ENCODE peak calls at places on chromosomes 1 and 21, in four cellular contexts. O is left colon; H is HT1080; Q is stimulated activated CD8-positive, alpha-beta memory T cell treated with anti-CD3 and anti-CD28 coated beads, Interleukin-7, amount 100 ng/mL, for 1 hour. T is an unnamed sample.

GRCh38 chr1:54275349-54275748 is 75.4 kb downstream of the MRPL37 start:
- DNase-seq in H (no peak), O (no peak), Q (no peak), T (peak)

GRCh38 chr1:51344602-51345299 is 14.4 kb upstream of the TTC39A start:
- DNase-seq in H (no peak), Q (no peak), O (peak), T (peak)

GRCh38 chr21:31351973-31352372 is 7.9 kb upstream of the TIAM1 start:
- DNase-seq in Q (no peak), H (no peak), O (no peak), T (no peak)

GRCh38 chr1:223180803-223181321 is 37.8 kb upstream of the TLR5 start:
- DNase-seq in Q (no peak), H (no peak), O (no peak), T (no peak)

GRCh38 chr1:32335619-32335950 is 448 bp downstream of the MARCKSL1 start:
- DNase-seq in O (no peak), H (no peak), Q (no peak), T (no peak)

GRCh38 chr1:151146072-151146415 is 387 bp downstream of the SEMA6C start:
- DNase-seq in H (no peak), O (no peak), Q (no peak), T (no peak)

GRCh38 chr1:233614173-233614742 is 352 bp downstream of the KCNK1 start:
- DNase-seq in O (peak), Q (no peak), H (peak), T (peak)

GRCh38 chr1:4573521-4573920 is 80.9 kb upstream of the AJAP1 start:
- DNase-seq in H (no peak), O (no peak), Q (no peak), T (no peak)

GRCh38 chr1:224095867-224096266 is 18.0 kb upstream of the FBXO28 start:
- DNase-seq in O (no peak), Q (no peak), H (no peak), T (no peak)

GRCh38 chr1:95380909-95381308 is 146.9 kb downstream of the RWDD3 start:
- DNase-seq in H (no peak), O (no peak), Q (no peak), T (no peak)

GRCh38 chr1:101112051-101112770 is 86.6 kb upstream of the DPH5 start:
- DNase-seq in O (peak), H (no peak), Q (peak), T (no peak)

GRCh38 chr21:31161157-31161556 is 122.9 kb upstream of the KRTAP19-8 start:
- DNase-seq in Q (no peak), O (no peak), H (no peak), T (no peak)

GRCh38 chr1:7975212-7975865 is 13.8 kb downstream of the PARK7 start:
- DNase-seq in H (peak), Q (no peak), O (peak), T (peak)

GRCh38 chr1:41683681-41684500 is 199.4 kb upstream of the EDN2 start:
- DNase-seq in Q (no peak), O (no peak), H (peak), T (no peak)

GRCh38 chr1:243325305-243325890 is 69.6 kb downstream of the SDCCAG8 start:
- DNase-seq in Q (no peak), H (peak), O (no peak), T (no peak)

GRCh38 chr1:162882248-162882666 is 21.3 kb upstream of the CCDC190 start:
- DNase-seq in H (no peak), Q (no peak), O (no peak), T (no peak)

GRCh38 chr1:236035681-236036101 is 29.2 kb downstream of the NID1 start:
- DNase-seq in H (no peak), O (no peak), Q (no peak), T (no peak)

GRCh38 chr1:30807318-30808066 is 49.9 kb upstream of the LAPTM5 start:
- DNase-seq in O (peak), Q (no peak), H (no peak), T (no peak)

GRCh38 chr1:207407655-207408256 is 46.4 kb upstream of the CR2 start:
- DNase-seq in Q (no peak), H (no peak), O (no peak), T (no peak)

GRCh38 chr1:92820024-92820423 is 11.8 kb upstream of the RPL5 start:
- DNase-seq in Q (no peak), O (no peak), H (no peak), T (no peak)

GRCh38 chr1:216045400-216045799 is 377.8 kb downstream of the USH2A start:
- DNase-seq in Q (no peak), O (no peak), H (peak), T (no peak)

GRCh38 chr1:94050263-94050662 is 70.7 kb downstream of the ABCA4 start:
- DNase-seq in Q (no peak), H (peak), O (no peak), T (no peak)

GRCh38 chr1:17210176-17210575 is 5.2 kb downstream of the PADI1 start:
- DNase-seq in O (no peak), H (no peak), Q (no peak), T (no peak)

GRCh38 chr1:241271427-241271826 is 85.6 kb downstream of the RGS7 start:
- DNase-seq in Q (no peak), O (peak), H (no peak), T (no peak)

GRCh38 chr1:55813619-55814018 is 598.5 kb upstream of the USP24 start:
- DNase-seq in Q (no peak), H (peak), O (peak), T (peak)

GRCh38 chr1:46333300-46334029 is 7.1 kb upstream of the NSUN4 start:
- DNase-seq in Q (no peak), O (no peak), H (peak), T (no peak)

GRCh38 chr1:246564839-246565750 is 966 bp downstream of the TFB2M start:
- DNase-seq in H (peak), O (peak), Q (no peak), T (no peak)

GRCh38 chr1:171844381-171844780 is 3.1 kb downstream of the DNM3 start:
- DNase-seq in O (no peak), Q (no peak), H (no peak), T (no peak)

GRCh38 chr1:171142081-171142450 is 43.0 kb upstream of the FMO2 start:
- DNase-seq in Q (no peak), H (no peak), O (no peak), T (peak)

GRCh38 chr1:199723557-199723956 is 304.0 kb upstream of the NR5A2 start:
- DNase-seq in Q (no peak), O (no peak), H (no peak), T (no peak)

GRCh38 chr1:172818841-172819527 is 160.1 kb downstream of the FASLG start:
- DNase-seq in H (no peak), O (peak), Q (no peak), T (no peak)

GRCh38 chr1:183590225-183591191 is at the start of gene NCF2:
- DNase-seq in O (peak), Q (no peak), H (peak), T (no peak)

GRCh38 chr1:118147542-118147941 is 37.5 kb downstream of the SPAG17 start:
- DNase-seq in O (no peak), H (no peak), Q (no peak), T (no peak)

GRCh38 chr1:84991097-84991890 is 5.6 kb downstream of the MCOLN2 start:
- DNase-seq in Q (no peak), H (no peak), O (no peak), T (no peak)

GRCh38 chr1:65788762-65789161 is 3.9 kb upstream of the PDE4B start:
- DNase-seq in H (no peak), Q (no peak), O (no peak), T (no peak)

GRCh38 chr1:41493117-41493536 is 8.6 kb upstream of the EDN2 start:
- DNase-seq in Q (no peak), H (peak), O (no peak), T (peak)

GRCh38 chr1:176338897-176339296 is 124.1 kb upstream of the PAPPA2 start:
- DNase-seq in Q (no peak), O (no peak), H (no peak), T (no peak)

GRCh38 chr1:7621334-7622219 is 149.5 kb upstream of the VAMP3 start:
- DNase-seq in H (peak), O (no peak), Q (no peak), T (no peak)

GRCh38 chr1:185156321-185156853 is 366 bp downstream of the TRMT1L start:
- DNase-seq in Q (no peak), O (no peak), H (no peak), T (no peak)

GRCh38 chr1:243409284-243409683 is 153.4 kb downstream of the SDCCAG8 start:
- DNase-seq in Q (no peak), H (peak), O (no peak), T (no peak)

T was measured in pancreas.